ENCODE peak calls at places on chromosomes 11 and 22, in six cellular contexts. N, Y, Z, I, A and G are unnamed samples.

GRCh38 chr11:27718853-27719574 is 18.8 kb upstream of the BDNF start:
- DNase-seq in A (no peak), I (no peak), Z (no peak), N (no peak), Y (no peak), G (no peak)

GRCh38 chr11:109680127-109680526 is 258.1 kb downstream of the C11orf87 start:
- DNase-seq in N (no peak), A (no peak), Y (no peak), I (no peak), Z (no peak), G (no peak)

GRCh38 chr11:9750551-9750950 is 86.7 kb downstream of the SWAP70 start:
- DNase-seq in A (no peak), I (no peak), Y (no peak), Z (no peak), N (no peak), G (no peak)

GRCh38 chr11:119344291-119345010 is 2.1 kb downstream of the MFRP start:
- DNase-seq in A (no peak), I (no peak), N (no peak), Z (no peak), Y (no peak), G (no peak)

GRCh38 chr22:29727248-29727551 is 7.4 kb downstream of the CABP7 start:
- DNase-seq in N (peak; percentile 38), Z (no peak), Y (peak; percentile 81), I (no peak), A (no peak), G (peak; percentile 48)

GRCh38 chr22:32517488-32517887 is 42.9 kb downstream of the FBXO7 start:
- DNase-seq in Y (no peak), I (no peak), A (no peak), N (no peak), Z (no peak), G (no peak)

GRCh38 chr11:111797145-111797581 is 31.0 kb upstream of the PPP2R1B start:
- DNase-seq in Y (peak; percentile 14), N (no peak), Z (no peak), A (no peak), I (no peak), G (no peak)

GRCh38 chr11:2739531-2740274 is 39.9 kb upstream of the KCNQ1OT1 start:
- DNase-seq in I (no peak), Z (no peak), N (no peak), A (no peak), Y (no peak), G (no peak)

GRCh38 chr11:105553015-105553414 is 56.9 kb upstream of the GRIA4 start:
- DNase-seq in Y (no peak), I (no peak), N (no peak), Z (no peak), A (no peak), G (no peak)

GRCh38 chr22:26461188-26461810 is 22.3 kb downstream of the HPS4 start:
- DNase-seq in Z (peak; percentile 44), I (peak; percentile 12), N (peak; percentile 69), Y (peak; percentile 62), A (no peak), G (peak; percentile 25)

GRCh38 chr22:21775061-21775460 is 39.5 kb upstream of the YPEL1 start:
- DNase-seq in N (no peak), Y (no peak), Z (no peak), A (no peak), I (no peak), G (no peak)

GRCh38 chr11:76201672-76202412 is 4.5 kb downstream of the WNT11 start:
- DNase-seq in N (no peak), Z (no peak), Y (no peak), A (no peak), I (no peak), G (no peak)

GRCh38 chr22:19520566-19521305 is 3.5 kb downstream of the CLDN5 start:
- DNase-seq in N (no peak), A (no peak), I (no peak), Z (no peak), Y (no peak), G (no peak)

GRCh38 chr11:2846056-2846455 is 39.5 kb downstream of the CDKN1C start:
- DNase-seq in Y (no peak), Z (no peak), I (no peak), A (no peak), N (no peak), G (no peak)

GRCh38 chr11:64357904-64358535 is 942 bp upstream of the RPS6KA4 start:
- DNase-seq in I (no peak), Z (no peak), N (peak; percentile 67), Y (peak; percentile 44), A (no peak), G (no peak)